ENCODE peak calls at places on chromosomes 3 and 15, in ten cellular contexts. B, Q, V, A, O, G, H, K, C and M are unnamed samples.

GRCh38 chr3:170531557-170532335 is 54.1 kb downstream of the SLC7A14 start:
- DNase-seq in B (no peak), Q (no peak), V (no peak), A (peak), O (no peak), G (no peak), H (no peak), K (no peak), C (no peak), M (no peak)

GRCh38 chr15:40392986-40393948 is 10.7 kb downstream of the KNSTRN start:
- DNase-seq in B (no peak), Q (no peak), V (no peak), A (no peak), O (no peak), G (no peak), H (no peak), K (no peak), C (no peak), M (no peak)

GRCh38 chr3:129878355-129878754 is 15.2 kb downstream of the TMCC1 start:
- DNase-seq in B (no peak), Q (no peak), V (no peak), A (no peak), O (no peak), G (no peak), H (no peak), K (no peak), C (no peak), M (no peak)

GRCh38 chr3:152241142-152242067 is 27.3 kb upstream of the MBNL1 start:
- DNase-seq in B (no peak), Q (no peak), V (no peak), A (no peak), O (no peak), G (no peak), H (no peak), K (peak), C (no peak), M (no peak)

GRCh38 chr3:193556841-193557240 is 2.1 kb upstream of the ATP13A4 start:
- DNase-seq in B (no peak), Q (no peak), V (no peak), A (no peak), O (no peak), G (no peak), H (no peak), K (no peak), C (peak), M (no peak)

GRCh38 chr15:41572866-41573265 is 13.9 kb downstream of the TYRO3 start:
- DNase-seq in B (no peak), Q (no peak), V (no peak), A (no peak), O (no peak), G (no peak), H (no peak), K (no peak), C (no peak), M (no peak)

GRCh38 chr15:74897300-74897701 is 7.5 kb downstream of the MPI start:
- DNase-seq in B (no peak), Q (no peak), V (no peak), A (no peak), O (no peak), G (no peak), H (no peak), K (no peak), C (no peak), M (no peak)

GRCh38 chr3:50342818-50343633 is 2.4 kb upstream of the RASSF1 start:
- DNase-seq in B (no peak), Q (no peak), V (no peak), A (no peak), O (no peak), G (no peak), H (no peak), K (peak), C (no peak), M (no peak)

GRCh38 chr3:30750967-30751366 is 143.5 kb downstream of the GADL1 start:
- DNase-seq in B (no peak), Q (no peak), V (no peak), A (no peak), O (no peak), G (no peak), H (peak), K (no peak), C (no peak), M (no peak)

GRCh38 chr3:174442317-174442682 is 416.8 kb upstream of the NAALADL2 start:
- DNase-seq in B (no peak), Q (no peak), V (no peak), A (no peak), O (no peak), G (no peak), H (no peak), K (no peak), C (no peak), M (no peak)

GRCh38 chr3:16824085-16824696 is 60.6 kb upstream of the PLCL2 start:
- DNase-seq in B (no peak), Q (no peak), V (no peak), A (no peak), O (no peak), G (no peak), H (no peak), K (peak), C (no peak), M (no peak)

GRCh38 chr3:108511055-108511454 is 659 bp upstream of the MYH15 start:
- DNase-seq in B (no peak), Q (no peak), V (no peak), A (no peak), O (no peak), G (no peak), H (no peak), K (no peak), C (no peak), M (no peak)

GRCh38 chr3:186254676-186255665 is 107.1 kb downstream of the DGKG start:
- DNase-seq in B (no peak), Q (no peak), V (no peak), A (no peak), O (peak), G (no peak), H (no peak), K (peak), C (peak), M (no peak)

GRCh38 chr15:41796457-41796856 is 22.2 kb downstream of the MAPKBP1 start:
- DNase-seq in B (no peak), Q (no peak), V (no peak), A (no peak), O (no peak), G (no peak), H (no peak), K (no peak), C (no peak), M (no peak)

GRCh38 chr3:122858373-122858772 is 63.5 kb downstream of the SLC49A4 start:
- DNase-seq in B (no peak), Q (no peak), V (peak), A (no peak), O (no peak), G (no peak), H (no peak), K (peak), C (no peak), M (no peak)

GRCh38 chr15:36793205-36793604 is 213.8 kb downstream of the CDIN1 start:
- DNase-seq in B (no peak), Q (no peak), V (no peak), A (no peak), O (no peak), G (no peak), H (no peak), K (no peak), C (no peak), M (no peak)

GRCh38 chr15:89121414-89121813 is 33.2 kb downstream of the ABHD2 start:
- DNase-seq in B (no peak), Q (no peak), V (no peak), A (no peak), O (peak), G (no peak), H (no peak), K (no peak), C (peak), M (no peak)

GRCh38 chr3:72259755-72260589 is 475.0 kb upstream of the PROK2 start:
- DNase-seq in B (no peak), Q (no peak), V (no peak), A (no peak), O (no peak), G (no peak), H (no peak), K (no peak), C (no peak), M (no peak)

GRCh38 chr15:65057549-65057940 is 10.2 kb downstream of the RASL12 start:
- DNase-seq in B (peak), Q (no peak), V (peak), A (peak), O (no peak), G (no peak), H (no peak), K (no peak), C (no peak), M (no peak)

GRCh38 chr3:171812811-171813210 is 2.5 kb upstream of the PLD1 start:
- DNase-seq in B (no peak), Q (no peak), V (no peak), A (no peak), O (no peak), G (no peak), H (no peak), K (no peak), C (no peak), M (no peak)

DNA sequence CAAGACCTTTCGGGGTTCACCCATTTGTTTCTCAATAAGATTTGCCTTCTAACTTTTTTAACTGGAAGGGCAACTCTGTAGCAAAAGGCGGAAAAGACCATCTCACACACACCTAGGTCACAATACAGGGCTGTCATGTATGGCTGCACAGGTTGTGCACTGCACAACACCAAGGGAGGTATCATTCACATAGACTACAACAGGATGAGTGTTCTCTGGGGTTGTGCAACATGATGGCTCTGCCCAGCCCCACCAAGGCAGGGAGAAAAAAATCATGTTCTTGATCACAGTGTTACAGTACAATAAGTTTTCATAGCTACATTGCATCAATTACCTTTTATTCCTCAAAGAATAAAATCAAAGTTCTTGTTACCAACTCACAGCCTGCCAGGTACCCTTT is 52.8 kb downstream of the ANXA2 start:
- DNase-seq in B (no peak), Q (no peak), V (no peak), A (no peak), O (no peak), G (no peak), H (no peak), K (no peak), C (no peak), M (no peak)
- TF ChIP-seq POLR2A in B (no peak), Q (no peak), V (no peak), A (no peak), O (no peak), G (no peak), H (no peak), K (no peak), C (no peak), M (no peak)

DNA sequence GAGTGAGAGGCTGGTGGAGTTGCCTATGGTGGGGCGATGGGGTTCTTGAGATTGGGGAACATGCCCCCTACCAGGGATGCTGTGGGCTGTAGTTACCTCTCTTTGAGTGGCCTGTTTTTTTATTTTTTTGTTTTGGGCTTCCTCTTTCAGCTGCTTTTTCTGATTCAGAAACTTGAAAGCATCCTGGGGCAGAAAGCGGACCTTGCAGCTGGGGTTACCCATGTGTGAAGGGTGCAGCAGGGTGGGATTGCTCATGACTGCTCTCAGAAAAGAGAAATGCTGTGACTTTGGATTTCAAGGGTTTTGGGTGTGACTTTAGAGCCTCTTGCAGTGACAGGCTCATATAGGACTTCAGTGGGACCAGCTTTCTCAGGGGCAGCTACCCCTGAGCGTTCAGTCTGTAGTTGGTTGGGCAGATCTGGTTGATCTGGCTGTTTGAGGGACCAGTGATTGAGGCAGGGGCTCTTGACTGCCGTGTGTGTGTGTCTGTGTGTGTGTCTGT is 1.8 kb downstream of the LIMD1 start:
- DNase-seq in B (no peak), Q (no peak), V (no peak), A (no peak), O (no peak), G (no peak), H (no peak), K (peak), C (peak), M (no peak)
- TF ChIP-seq POLR2A in B (no peak), Q (no peak), V (no peak), A (no peak), O (no peak), G (no peak), H (no peak), K (no peak), C (no peak), M (no peak)

GRCh38 chr3:10004960-10005564 is 18.4 kb upstream of the EMC3 start:
- DNase-seq in B (no peak), Q (no peak), V (no peak), A (peak), O (no peak), G (no peak), H (no peak), K (no peak), C (no peak), M (no peak)
- TF ChIP-seq POLR2A in B (no peak), Q (no peak), V (no peak), A (no peak), O (no peak), G (no peak), H (no peak), K (no peak), C (no peak), M (no peak)

GRCh38 chr3:115787818-115788217 is 164.5 kb downstream of the GAP43 start:
- DNase-seq in B (no peak), Q (no peak), V (no peak), A (no peak), O (no peak), G (no peak), H (no peak), K (no peak), C (no peak), M (no peak)

GRCh38 chr3:115789480-115789879 is 166.2 kb downstream of the GAP43 start:
- DNase-seq in B (no peak), Q (no peak), V (no peak), A (no peak), O (no peak), G (no peak), H (no peak), K (no peak), C (no peak), M (no peak)

GRCh38 chr3:115788921-115789470 is 165.7 kb downstream of the GAP43 start:
- DNase-seq in B (peak), Q (no peak), V (peak), A (no peak), O (no peak), G (no peak), H (no peak), K (no peak), C (no peak), M (no peak)

GRCh38 chr3:115790759-115791158 is 167.4 kb downstream of the GAP43 start:
- DNase-seq in B (peak), Q (peak), V (peak), A (no peak), O (peak), G (no peak), H (no peak), K (peak), C (no peak), M (no peak)

GRCh38 chr3:115792206-115792955 is 169.1 kb downstream of the GAP43 start:
- DNase-seq in B (no peak), Q (no peak), V (no peak), A (no peak), O (no peak), G (no peak), H (no peak), K (peak), C (no peak), M (no peak)
- TF ChIP-seq POLR2A in B (no peak), Q (no peak), V (no peak), A (no peak), O (no peak), G (no peak), H (no peak), K (no peak), C (no peak), M (peak)

GRCh38 chr3:42582474-42583070 is 805 bp upstream of the SEC22C start:
- DNase-seq in B (no peak), Q (no peak), V (no peak), A (no peak), O (no peak), G (no peak), H (no peak), K (no peak), C (no peak), M (no peak)

GRCh38 chr3:42578054-42578453 is 3.7 kb downstream of the SEC22C start:
- DNase-seq in B (no peak), Q (no peak), V (no peak), A (no peak), O (no peak), G (no peak), H (no peak), K (no peak), C (no peak), M (no peak)

GRCh38 chr3:42581400-42581708 is 413 bp downstream of the SEC22C start:
- DNase-seq in B (no peak), Q (no peak), V (no peak), A (no peak), O (no peak), G (no peak), H (no peak), K (no peak), C (no peak), M (no peak)

DNA sequence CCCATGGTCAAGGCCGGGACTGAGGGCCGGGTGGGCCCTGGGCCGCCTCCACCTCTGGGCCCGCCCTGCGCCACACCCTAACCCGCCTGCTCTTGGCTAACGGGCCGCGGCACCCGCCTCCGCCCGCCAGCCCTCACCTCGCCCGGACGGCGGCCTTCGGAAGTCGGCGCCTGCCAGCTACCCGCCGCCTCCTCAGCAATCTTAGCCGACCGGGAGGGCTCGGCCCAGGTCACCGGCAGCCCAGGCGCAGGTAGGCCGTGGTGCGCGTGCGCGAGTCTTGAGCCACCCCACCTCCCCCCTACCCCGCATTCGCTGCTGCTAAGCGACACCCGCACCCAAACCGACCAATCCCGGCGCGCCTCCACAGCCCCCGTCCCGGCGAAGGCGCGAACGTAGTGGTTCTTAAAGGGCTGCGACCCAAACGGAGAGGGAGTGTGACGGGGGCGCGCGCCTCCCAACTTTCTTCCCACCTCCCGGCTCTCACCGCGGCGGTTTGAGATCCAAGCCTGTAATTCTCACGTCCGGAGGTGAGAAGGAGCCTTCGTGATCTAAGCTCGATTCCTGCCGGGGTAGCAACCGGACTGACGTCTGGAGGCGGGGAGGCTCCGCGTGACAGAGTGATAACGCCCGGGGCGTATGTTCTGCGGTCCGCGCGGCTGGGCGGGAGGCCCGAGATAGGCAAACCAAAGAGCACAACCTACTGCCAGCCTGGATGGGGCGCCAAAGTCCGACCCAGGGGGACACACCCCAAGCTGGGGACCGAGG is at the start of gene SEC22C:
- DNase-seq in B (peak), Q (peak), V (peak), A (peak), O (peak), G (peak), H (peak), K (peak), C (peak), M (peak)
- TF ChIP-seq POLR2A in B (peak), Q (peak), V (peak), A (peak), O (peak), G (peak), H (peak), K (peak), C (peak), M (peak)

GRCh38 chr15:67120839-67121540 is 55.6 kb downstream of the SMAD3 start:
- DNase-seq in B (peak), Q (peak), V (no peak), A (peak), O (peak), G (peak), H (no peak), K (peak), C (peak), M (peak)
- TF ChIP-seq POLR2A in B (no peak), Q (no peak), V (no peak), A (no peak), O (no peak), G (no peak), H (no peak), K (no peak), C (peak), M (no peak)

DNA sequence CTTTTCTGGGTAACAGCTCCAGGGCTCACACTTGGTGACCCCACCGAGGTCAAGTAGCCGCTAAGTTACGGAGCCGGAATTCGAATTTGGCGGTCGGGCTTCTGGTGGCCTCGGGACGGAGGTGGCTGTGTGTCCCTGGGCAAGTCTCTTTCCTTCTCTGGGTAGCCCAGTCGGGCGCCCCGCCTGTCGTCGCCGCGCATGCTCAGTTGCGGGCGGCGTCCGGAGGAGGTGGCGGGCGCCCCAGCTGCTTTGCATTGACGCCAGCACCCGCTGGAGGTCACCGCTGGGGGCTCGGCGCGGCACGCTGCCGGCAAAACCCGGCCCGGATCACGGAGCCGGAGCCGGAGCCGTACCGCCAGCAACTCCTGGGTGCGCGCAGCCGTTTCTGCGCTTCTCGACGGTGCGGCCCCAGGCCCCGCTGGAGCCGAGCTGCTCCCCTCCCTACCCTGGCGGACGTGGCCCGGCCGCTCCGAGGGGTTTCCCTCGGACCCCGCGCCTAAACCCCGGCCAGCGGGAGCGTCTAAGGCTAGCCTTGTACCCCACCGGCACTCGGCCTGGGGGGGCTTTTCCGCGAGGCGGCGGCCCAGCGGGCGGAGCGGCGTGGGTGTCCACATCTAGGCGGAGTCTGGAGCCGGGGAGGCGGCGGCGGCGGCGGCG is 474 bp upstream of the PDE8A start:
- DNase-seq in B (peak), Q (peak), V (peak), A (peak), O (peak), G (peak), H (peak), K (peak), C (peak), M (peak)
- TF ChIP-seq POLR2A in B (peak), Q (no peak), V (peak), A (peak), O (peak), G (no peak), H (no peak), K (peak), C (peak), M (peak)

GRCh38 chr15:68924866-68925599 is 5.3 kb upstream of the SPESP1 start:
- DNase-seq in B (peak), Q (peak), V (peak), A (peak), O (peak), G (peak), H (peak), K (peak), C (peak), M (peak)

GRCh38 chr15:68935400-68935937 is 5.1 kb downstream of the SPESP1 start:
- DNase-seq in B (no peak), Q (no peak), V (no peak), A (no peak), O (no peak), G (no peak), H (no peak), K (no peak), C (no peak), M (no peak)

GRCh38 chr15:68930268-68931022 is at the start of gene SPESP1:
- DNase-seq in B (no peak), Q (peak), V (no peak), A (peak), O (peak), G (no peak), H (no peak), K (no peak), C (peak), M (peak)
- TF ChIP-seq POLR2A in B (no peak), Q (no peak), V (no peak), A (no peak), O (no peak), G (no peak), H (no peak), K (no peak), C (no peak), M (no peak)

GRCh38 chr3:99638244-99638948 is at the start of gene COL8A1:
- DNase-seq in B (no peak), Q (peak), V (no peak), A (peak), O (peak), G (peak), H (peak), K (no peak), C (peak), M (peak)
- TF ChIP-seq POLR2A in B (no peak), Q (no peak), V (no peak), A (peak), O (peak), G (no peak), H (no peak), K (no peak), C (no peak), M (no peak)